ENCODE peak calls at places on chromosome 22, in four cellular contexts. T is fibroblast of lung, R is endodermal cell, K is right lobe of liver. Q is an unnamed sample. For H3K36me3, the result is how much of the 10 kb centered on the place peaks cover.

GRCh38 chr22:49788492-49788891 is 39.2 kb downstream of the BRD1 start:
- DNase-seq in K (peak), T (no peak), R (no peak), Q (no peak)

GRCh38 chr22:20316217-20316843 is 3.5 kb downstream of the DGCR6L start:
- DNase-seq in T (no peak), R (peak), K (peak), Q (no peak)

GRCh38 chr22:36423461-36424404 is 36.0 kb upstream of the MYH9 start:
- DNase-seq in R (no peak), K (no peak), T (peak), Q (no peak)

GRCh38 chr22:30396871-30397655 is at the start of gene SEC14L2:
- DNase-seq in T (peak), R (peak), K (peak), Q (peak)

GRCh38 chr22:23688571-23688970 is 2.2 kb upstream of the RGL4 start:
- DNase-seq in K (no peak), R (no peak), T (no peak), Q (no peak)

GRCh38 chr22:19179472-19180048 is 1.0 kb upstream of the SLC25A1 start:
- DNase-seq in K (peak), R (peak), T (peak), Q (peak)

GRCh38 chr22:30753701-30754100 is 59.0 kb downstream of the OSBP2 start:
- DNase-seq in K (no peak), R (no peak), T (no peak), Q (no peak)

GRCh38 chr22:25898707-25899365 is 156.8 kb downstream of the MYO18B start:
- DNase-seq in T (no peak), K (no peak), R (peak), Q (no peak)

GRCh38 chr22:44180706-44181032 is at the start of gene PARVG:
- DNase-seq in T (no peak), K (no peak), R (peak), Q (no peak)

GRCh38 chr22:44425356-44425755 is 72.7 kb downstream of the RTL6 start:
- DNase-seq in K (no peak), T (no peak), R (no peak), Q (no peak)

GRCh38 chr22:44732017-44732561 is 20.3 kb upstream of the ARHGAP8 start:
- DNase-seq in R (no peak), T (no peak), K (peak), Q (no peak)

GRCh38 chr22:22702874-22703570 is 58.6 kb downstream of the GGTLC2 start:
- DNase-seq in T (no peak), R (no peak), K (no peak), Q (no peak)

GRCh38 chr22:35540600-35541253 is at the start of gene RASD2:
- DNase-seq in T (no peak), K (no peak), R (peak), Q (no peak)

GRCh38 chr22:26610072-26610958 is 7.5 kb downstream of the CRYBB1 start:
- DNase-seq in K (no peak), R (no peak), T (peak), Q (peak)

GRCh38 chr22:24961217-24961844 is 8.8 kb downstream of the KIAA1671 start:
- DNase-seq in R (no peak), K (no peak), T (no peak), Q (no peak)

GRCh38 chr22:21641417-21641794 is 696 bp upstream of the SDF2L1 start:
- DNase-seq in R (peak), T (peak), K (no peak), Q (no peak)

GRCh38 chr22:17247832-17248231 is 28.6 kb upstream of the ADA2 start:
- DNase-seq in K (no peak), T (no peak), R (no peak), Q (no peak)

GRCh38 chr22:17578129-17578754 is 14.9 kb downstream of the SLC25A18 start:
- DNase-seq in T (peak), K (peak), R (no peak), Q (no peak)

GRCh38 chr22:50542416-50542927 is 3.2 kb upstream of the KLHDC7B start:
- DNase-seq in T (no peak), R (no peak), K (no peak), Q (no peak)

GRCh38 chr22:30422481-30423295 is 2.9 kb upstream of the MTFP1 start:
- DNase-seq in R (peak), T (peak), K (peak), Q (no peak)

GRCh38 chr22:23204541-23205157 is 24.3 kb downstream of the BCR start:
- DNase-seq in K (peak), T (peak), R (no peak), Q (no peak)

GRCh38 chr22:16937811-16938210 is 70.2 kb downstream of the GAB4 start:
- DNase-seq in K (no peak), T (no peak), R (no peak), Q (no peak)

GRCh38 chr22:17201285-17201945 is 17.8 kb downstream of the ADA2 start:
- DNase-seq in K (no peak), T (peak), R (peak), Q (no peak)

GRCh38 chr22:46963672-46964545 is 201.5 kb downstream of the TBC1D22A start:
- DNase-seq in R (no peak), K (no peak), T (no peak), Q (no peak)

GRCh38 chr22:36148411-36148810 is 12.1 kb downstream of the APOL3 start:
- DNase-seq in K (no peak), T (no peak), R (no peak), Q (no peak)

GRCh38 chr22:50121202-50121740 is 31.5 kb downstream of the MOV10L1 start:
- DNase-seq in R (no peak), K (peak), T (no peak), Q (no peak)

GRCh38 chr22:36349726-36350125 is 38.0 kb downstream of the MYH9 start:
- DNase-seq in K (no peak), R (no peak), T (peak), Q (no peak)

GRCh38 chr22:17734197-17734596 is 40.1 kb downstream of the BID start:
- DNase-seq in R (peak), T (peak), K (no peak), Q (no peak)

GRCh38 chr22:19896665-19897355 is 42.1 kb upstream of the GNB1L start:
- DNase-seq in R (peak), K (no peak), T (no peak), Q (no peak)

GRCh38 chr22:44260216-44261035 is 52.3 kb downstream of the SHISAL1 start:
- DNase-seq in T (no peak), R (peak), K (no peak), Q (no peak)

DNA sequence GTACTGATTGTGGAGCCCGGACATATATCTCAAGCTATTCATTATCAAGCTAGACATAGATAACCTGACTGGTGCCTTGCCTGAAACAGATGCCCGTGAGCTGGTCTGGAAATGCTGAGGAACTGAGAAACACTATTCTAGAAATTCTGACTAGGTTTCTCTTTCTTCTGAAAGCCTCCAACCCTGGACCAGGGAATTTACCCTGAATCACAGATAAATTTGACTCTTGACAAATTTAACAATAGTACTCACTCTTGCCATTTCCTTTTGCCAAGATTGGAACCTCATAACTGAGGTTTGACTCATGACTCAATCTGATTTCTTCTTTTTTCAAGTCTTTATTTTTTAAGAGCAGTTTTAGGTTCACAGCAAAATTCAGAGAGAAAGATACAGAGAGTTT is 189.6 kb upstream of the SYN3 start:
- DNase-seq in R (no peak), K (no peak), T (peak), Q (no peak)
- H3K36me3 ChIP-seq in R (under half), K (under half), T (under half), Q (under half)

DNA sequence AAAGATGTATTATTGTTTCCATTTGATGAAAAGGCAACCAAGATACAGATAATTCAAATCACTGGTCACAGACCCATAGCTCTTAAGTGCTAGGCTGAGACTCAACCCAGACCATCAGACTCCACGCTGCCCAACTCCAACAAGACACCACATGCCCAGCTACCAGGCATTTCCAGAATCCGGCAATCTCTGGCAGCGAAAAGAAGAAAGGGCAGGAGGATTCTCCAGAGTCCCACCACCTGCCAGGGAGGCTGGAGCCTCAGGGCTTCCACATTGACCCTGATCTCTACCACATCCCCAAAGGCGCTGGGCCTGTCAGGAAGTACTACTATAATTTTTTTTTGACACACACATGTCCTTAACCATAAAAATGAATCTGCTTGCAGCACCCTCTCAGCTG is 61.4 kb upstream of the ARFGAP3 start:
- DNase-seq in K (no peak), R (no peak), T (no peak), Q (no peak)
- H3K27ac ChIP-seq in K (no peak), R (no peak), T (no peak), Q (no peak)

DNA sequence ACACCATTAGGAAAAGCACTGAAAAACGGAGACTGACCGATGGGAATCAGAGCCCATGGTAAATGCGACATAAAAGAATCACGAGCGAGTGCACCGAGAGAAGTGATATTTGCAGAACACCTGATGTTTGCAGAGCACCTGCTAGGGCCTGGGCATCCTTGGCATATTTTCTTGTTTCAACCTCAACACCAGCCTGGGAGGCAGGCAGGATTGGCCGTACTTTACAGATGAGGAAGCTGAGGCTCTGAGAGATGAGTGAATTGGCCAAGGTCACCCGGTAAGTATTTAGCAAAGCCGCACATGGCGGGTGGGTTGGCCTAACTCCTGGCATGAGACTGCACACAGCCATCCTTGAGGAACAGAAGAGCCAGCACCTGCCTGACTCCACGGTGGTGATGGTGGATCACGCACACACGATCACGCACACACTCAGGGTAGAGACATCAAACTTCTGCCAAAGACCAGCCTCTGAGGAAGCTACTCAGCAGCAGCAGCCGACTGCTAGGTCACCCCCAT is 21.6 kb upstream of the CHADL start:
- DNase-seq in T (no peak), R (no peak), K (no peak), Q (no peak)
- H3K36me3 ChIP-seq in T (under half), R (half or more), K (under half), Q (half or more)

GRCh38 chr22:29032584-29032983 is 29.0 kb downstream of the C22orf31 start:
- DNase-seq in R (no peak), T (peak), K (peak), Q (no peak)
- H3K27ac ChIP-seq in R (no peak), T (peak), K (peak), Q (no peak)

GRCh38 chr22:39503590-39503989 is 1.5 kb downstream of the MIEF1 start:
- DNase-seq in R (no peak), K (no peak), T (no peak), Q (no peak)
- H3K36me3 ChIP-seq in R (half or more), K (under half), T (under half), Q (under half)